ENCODE peak calls at places on chromosome 22, in ten cellular contexts. X is HFF-Myc, V is heart right ventricle, M is upper lobe of right lung, F is endodermal cell, J is AG09309, C is K562, I is astrocyte of the spinal cord, R is fibroblast of lung, Y is A673. P is an unnamed sample.
A peak's percentile ranks its signal among the peaks of the same experiment; 100 is the strongest.

GRCh38 chr22:44608606-44609226 is 93.3 kb upstream of the PRR5 start:
- DNase-seq in Y (no peak), V (no peak), X (no peak), C (no peak), J (no peak), F (peak; percentile 74), M (no peak), R (no peak), I (no peak), P (no peak)

GRCh38 chr22:41300661-41301060 is 664 bp upstream of the ZC3H7B start:
- DNase-seq in J (no peak), Y (no peak), X (no peak), R (no peak), C (no peak), I (no peak), V (no peak), F (no peak), M (no peak), P (no peak)

GRCh38 chr22:46606886-46607285 is 13.3 kb upstream of the GRAMD4 start:
- DNase-seq in I (no peak), F (no peak), J (no peak), R (no peak), C (no peak), X (no peak), V (no peak), Y (no peak), M (no peak), P (no peak)

GRCh38 chr22:48380016-48380665 is 1447.5 kb downstream of the BRD1 start:
- DNase-seq in R (no peak), X (no peak), J (no peak), Y (no peak), M (peak; percentile 34), V (no peak), C (no peak), F (peak; percentile 36), I (no peak), P (peak; percentile 46)

GRCh38 chr22:36461665-36462474 is 19.6 kb downstream of the TXN2 start:
- DNase-seq in V (no peak), J (no peak), Y (no peak), F (peak; percentile 93), I (peak; percentile 95), R (peak; percentile 97), C (no peak), M (peak; percentile 82), X (no peak), P (no peak)

GRCh38 chr22:24423519-24424000 is 3.8 kb upstream of the ADORA2A start:
- DNase-seq in C (peak; percentile 82), Y (peak; percentile 49), M (peak; percentile 86), J (no peak), I (no peak), X (no peak), V (peak; percentile 75), R (no peak), F (peak; percentile 88), P (no peak)

GRCh38 chr22:46377566-46378498 is 42.3 kb downstream of the TRMU start:
- DNase-seq in I (no peak), V (peak; percentile 46), R (peak; percentile 64), J (no peak), C (peak; percentile 40), M (peak; percentile 93), Y (no peak), F (peak; percentile 95), X (no peak), P (no peak)

GRCh38 chr22:49152146-49152929 is 675.3 kb downstream of the BRD1 start:
- DNase-seq in J (no peak), M (peak; percentile 62), V (no peak), I (no peak), Y (no peak), X (no peak), F (peak; percentile 80), R (no peak), C (no peak), P (no peak)

GRCh38 chr22:45930324-45930723 is 46.6 kb downstream of the WNT7B start:
- DNase-seq in V (no peak), I (no peak), Y (no peak), M (no peak), R (no peak), J (no peak), F (no peak), C (peak; percentile 18), X (no peak), P (no peak)

GRCh38 chr22:37751449-37752188 is 54.8 kb downstream of the TRIOBP start:
- DNase-seq in X (no peak), J (no peak), C (no peak), R (no peak), Y (no peak), M (no peak), I (no peak), V (no peak), F (peak; percentile 74), P (no peak)

GRCh38 chr22:37750596-37751162 is 53.8 kb downstream of the TRIOBP start:
- DNase-seq in F (no peak), C (no peak), J (no peak), X (no peak), V (no peak), I (no peak), R (no peak), Y (no peak), M (no peak), P (no peak)

GRCh38 chr22:37749831-37750595 is 53.2 kb downstream of the TRIOBP start:
- DNase-seq in X (no peak), I (peak; percentile 53), M (no peak), R (peak; percentile 75), F (no peak), Y (no peak), J (no peak), V (no peak), C (no peak), P (no peak)

GRCh38 chr22:37753746-37754145 is 54.0 kb upstream of the GCAT start:
- DNase-seq in J (no peak), I (no peak), X (no peak), M (no peak), Y (no peak), F (no peak), V (no peak), C (no peak), R (peak; percentile 36), P (no peak)

GRCh38 chr22:37752189-37753061 is 55.3 kb upstream of the GCAT start:
- DNase-seq in M (peak; percentile 90), R (peak; percentile 90), X (peak; percentile 90), V (peak; percentile 94), I (peak; percentile 91), J (peak; percentile 90), C (no peak), Y (peak; percentile 70), F (peak; percentile 73), P (peak; percentile 96)
- TF ChIP-seq CTCF in M (no peak), R (peak; percentile 31), X (no peak), V (peak; percentile 17), I (no peak), J (peak; percentile 35), C (no peak), Y (no peak), F (no peak), P (peak; percentile 18)

DNA sequence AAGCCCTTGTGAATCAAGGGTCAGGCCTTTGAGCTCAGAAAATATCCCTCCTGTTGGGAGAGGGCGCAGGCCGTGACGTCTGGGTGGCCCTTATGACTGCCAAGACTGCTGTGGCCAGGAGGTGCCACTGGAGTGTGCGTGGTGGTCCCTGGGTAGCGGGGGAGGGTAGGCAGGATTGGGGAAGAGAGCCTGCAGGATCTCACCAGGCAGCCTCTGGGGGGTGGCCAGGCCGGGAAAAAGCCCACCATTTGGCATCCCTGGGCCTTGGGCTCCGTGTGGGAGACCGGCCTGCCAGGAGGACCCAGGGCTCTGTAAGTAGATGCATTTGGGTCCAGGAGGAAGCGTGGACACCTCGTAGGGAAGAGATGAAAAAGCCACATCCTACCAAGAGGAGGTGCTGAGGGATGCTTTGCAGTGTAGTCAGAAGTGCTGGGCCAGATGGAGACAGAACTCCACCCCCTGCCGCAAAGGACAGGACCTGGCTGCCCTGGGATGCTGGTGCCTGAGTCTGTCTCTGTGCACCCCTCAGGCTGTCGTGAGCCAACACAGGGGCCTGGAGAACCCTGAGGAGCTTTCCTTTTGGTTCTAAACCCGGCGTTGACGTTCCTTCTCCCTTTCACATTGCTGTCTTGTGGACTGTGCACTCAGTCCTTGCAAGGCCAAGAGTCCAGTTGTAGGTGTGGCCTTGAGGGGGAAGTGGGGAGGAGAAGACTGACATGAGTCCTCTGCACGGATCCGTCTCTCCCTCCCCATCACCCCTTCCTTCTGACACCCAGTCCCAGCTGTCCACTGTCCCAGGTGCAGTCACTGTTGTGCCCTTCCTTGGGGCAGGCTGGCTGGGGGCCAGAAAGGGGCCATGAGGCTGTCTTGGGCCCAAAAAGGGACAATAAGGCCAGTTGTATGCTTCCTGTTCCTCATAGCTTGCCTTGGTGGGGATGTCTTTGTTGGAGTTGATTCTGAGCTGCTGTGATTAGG is 12.7 kb upstream of the MIEF1 start:
- DNase-seq in Y (no peak), R (no peak), F (no peak), J (no peak), C (no peak), I (no peak), X (no peak), M (peak; percentile 58), V (no peak), P (no peak)
- H3K4me3 ChIP-seq in Y (no peak overlapping the region), R (no peak overlapping the region), F (no peak overlapping the region), J (no peak overlapping the region), C (no peak overlapping the region), I (no peak overlapping the region), X (no peak overlapping the region), M (no peak overlapping the region), V (no peak overlapping the region), P (no peak overlapping the region)

DNA sequence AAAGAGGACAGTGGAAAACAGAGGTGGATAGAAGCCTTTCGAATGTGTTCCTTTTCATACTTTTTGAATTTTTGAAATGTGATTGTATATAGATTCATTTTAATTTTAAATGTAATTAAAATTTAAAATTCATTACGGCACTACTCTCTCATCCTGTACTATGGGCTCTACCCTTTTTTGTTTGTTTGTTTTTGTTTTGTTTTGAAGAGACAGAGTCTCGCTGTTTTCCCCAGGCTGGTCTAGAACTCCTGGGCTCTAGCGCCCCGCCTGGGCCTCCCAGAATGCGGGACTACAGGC is 11.9 kb upstream of the HDHD5 start:
- DNase-seq in J (no peak), R (no peak), F (no peak), X (no peak), I (no peak), Y (no peak), M (no peak), V (no peak), C (no peak), P (no peak)
- TF ChIP-seq CTCF in J (peak; percentile 23), R (peak; percentile 17), F (no peak), X (no peak), I (peak; percentile 38), Y (no peak), M (no peak), V (no peak), C (no peak), P (no peak)

DNA sequence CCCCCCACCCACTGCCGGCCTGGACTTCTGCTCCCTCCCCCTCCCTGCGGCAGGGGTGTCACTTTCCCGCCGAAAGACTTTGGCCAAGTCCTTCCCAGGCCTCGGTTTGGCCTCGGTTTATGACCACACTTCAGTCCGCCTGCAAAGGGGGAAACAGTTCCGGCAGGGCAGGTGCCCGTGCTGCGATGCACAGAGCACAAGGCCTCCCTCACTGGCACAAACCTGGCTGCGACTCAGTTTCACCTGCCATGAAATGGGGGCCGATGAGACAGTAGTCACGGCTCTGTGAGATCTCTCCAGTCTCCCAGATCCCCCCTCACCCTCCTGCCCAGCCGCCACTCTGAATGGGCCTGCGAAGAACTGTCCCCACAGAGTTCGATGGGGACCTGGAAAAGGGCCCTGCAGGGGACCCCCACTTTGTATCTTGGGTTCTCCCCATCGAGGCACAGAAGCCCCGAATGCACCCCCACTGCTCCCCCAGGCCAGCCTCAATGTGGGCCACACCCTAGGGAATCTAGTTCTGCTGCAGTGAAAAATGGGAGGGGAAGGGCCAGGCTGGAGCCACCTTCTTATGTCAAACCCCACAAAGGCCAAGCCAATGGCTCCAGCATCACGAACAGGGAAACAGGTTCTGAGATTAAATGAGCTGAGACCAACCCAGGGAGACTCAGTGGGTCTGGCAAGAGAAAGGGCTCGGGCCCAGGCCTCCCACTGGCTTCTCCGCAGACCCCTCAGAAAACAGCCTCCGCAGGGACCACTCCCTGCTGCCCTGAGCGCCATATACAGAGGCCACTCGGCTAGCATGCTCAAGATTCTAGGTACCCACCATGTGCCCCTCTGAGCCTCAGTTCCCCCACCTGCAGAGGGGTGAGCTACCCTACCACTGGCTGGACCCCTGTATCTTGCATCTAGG is 29.0 kb downstream of the ARVCF start:
- DNase-seq in F (no peak), C (no peak), M (no peak), X (no peak), J (no peak), V (no peak), R (no peak), Y (no peak), I (no peak), P (no peak)
- H3K4me3 ChIP-seq in F (no peak overlapping the region), C (peak overlapping the region; percentile 7), M (peak overlapping the region; percentile 74), X (no peak overlapping the region), J (no peak overlapping the region), V (peak overlapping the region; percentile 0), R (no peak overlapping the region), Y (no peak overlapping the region), I (no peak overlapping the region), P (peak overlapping the region; percentile 93)

P was measured in ascending aorta.